ENCODE peak calls at places on chromosomes 13 and 19, in eight cellular contexts. Y is lower lobe of right lung, V is GM06990, G is tibial artery, T is GM23248, M is RWPE2, I is mammary epithelial cell, B is stomach. Q is an unnamed sample.
A peak's percentile ranks its signal among the peaks of the same experiment; 100 is the strongest.

GRCh38 chr13:37175996-37176395 is 70.5 kb upstream of the CSNK1A1L start:
- DNase-seq in I (peak; percentile 40), T (peak; percentile 89), G (no peak), B (no peak), Y (no peak), M (no peak), V (no peak), Q (no peak)

GRCh38 chr19:44640518-44640917 is 3.2 kb upstream of the PVR start:
- DNase-seq in M (no peak), G (no peak), Y (no peak), V (no peak), T (peak; percentile 71), I (peak; percentile 65), B (no peak), Q (no peak)

GRCh38 chr13:41970022-41970421 is 9.1 kb upstream of the VWA8 start:
- DNase-seq in V (peak; percentile 20), M (no peak), Y (no peak), I (no peak), B (no peak), T (no peak), G (no peak), Q (no peak)

GRCh38 chr13:113348591-113348990 is 15.3 kb downstream of the GRTP1 start:
- DNase-seq in I (no peak), G (no peak), V (no peak), T (no peak), M (no peak), Y (peak; percentile 15), B (no peak), Q (no peak)

GRCh38 chr19:8088752-8089663 is 36.4 kb downstream of the CCL25 start:
- DNase-seq in I (no peak), M (no peak), V (no peak), Y (no peak), T (no peak), B (no peak), G (no peak), Q (no peak)

GRCh38 chr19:34181111-34181864 is 9.0 kb downstream of the LSM14A start:
- DNase-seq in T (no peak), M (no peak), G (no peak), Y (no peak), B (no peak), V (no peak), I (no peak), Q (no peak)

GRCh38 chr19:15374105-15374651 is 5.4 kb downstream of the AKAP8 start:
- DNase-seq in V (no peak), B (no peak), I (no peak), M (no peak), T (no peak), G (no peak), Y (no peak), Q (no peak)

GRCh38 chr19:9140159-9140874 is at the start of gene ZNF317:
- DNase-seq in V (peak; percentile 84), B (peak; percentile 93), M (peak; percentile 89), Y (peak; percentile 95), I (peak; percentile 85), G (peak; percentile 97), T (peak; percentile 97), Q (peak; percentile 91)

GRCh38 chr13:105908581-105908980 is 626.9 kb downstream of the EFNB2 start:
- DNase-seq in M (no peak), T (no peak), G (no peak), B (no peak), Y (no peak), I (no peak), V (no peak), Q (no peak)

GRCh38 chr13:106047859-106048258 is 487.6 kb downstream of the EFNB2 start:
- DNase-seq in T (no peak), Y (no peak), V (no peak), G (no peak), B (no peak), M (no peak), I (peak; percentile 27), Q (no peak)

GRCh38 chr13:76014618-76015315 is 378.6 kb downstream of the LMO7 start:
- DNase-seq in G (no peak), Y (no peak), V (no peak), M (no peak), B (no peak), I (peak; percentile 94), T (peak; percentile 57), Q (no peak)

GRCh38 chr13:99722419-99722818 is 221.1 kb downstream of the TM9SF2 start:
- DNase-seq in V (no peak), I (no peak), Y (no peak), T (no peak), B (no peak), M (no peak), G (no peak), Q (no peak)

GRCh38 chr13:98896083-98896867 is 81.6 kb downstream of the DOCK9 start:
- DNase-seq in Y (no peak), I (no peak), M (no peak), V (no peak), B (no peak), T (no peak), G (no peak), Q (no peak)

GRCh38 chr19:18594096-18594823 is 5.7 kb downstream of the REX1BD start:
- DNase-seq in I (peak; percentile 62), T (peak; percentile 95), V (peak; percentile 80), M (peak; percentile 54), B (peak; percentile 80), Y (peak; percentile 76), G (peak; percentile 68), Q (peak; percentile 71)

GRCh38 chr19:18594824-18595373 is 6.3 kb downstream of the REX1BD start:
- DNase-seq in V (no peak), Y (no peak), G (no peak), I (no peak), M (peak; percentile 51), T (no peak), B (no peak), Q (no peak)

GRCh38 chr19:18591735-18592385 is 3.3 kb downstream of the REX1BD start:
- DNase-seq in I (no peak), G (no peak), M (no peak), B (no peak), Y (no peak), T (peak; percentile 62), V (no peak), Q (no peak)

GRCh38 chr19:18590273-18591272 is 2.0 kb downstream of the REX1BD start:
- DNase-seq in Y (no peak), M (peak; percentile 83), B (no peak), I (peak; percentile 76), T (no peak), G (peak; percentile 62), V (peak; percentile 70), Q (no peak)

GRCh38 chr19:18593367-18594095 is 4.9 kb downstream of the REX1BD start:
- DNase-seq in G (no peak), I (no peak), V (no peak), B (no peak), M (peak; percentile 57), T (peak; percentile 46), Y (no peak), Q (no peak)
- H3K4me3 ChIP-seq in G (peak overlapping the region; percentile 42), I (no peak overlapping the region), V (peak overlapping the region; percentile 20), B (peak overlapping the region; percentile 38), M (no peak overlapping the region), T (peak overlapping the region; percentile 72), Y (peak overlapping the region; percentile 43), Q (peak overlapping the region; percentile 19)

DNA sequence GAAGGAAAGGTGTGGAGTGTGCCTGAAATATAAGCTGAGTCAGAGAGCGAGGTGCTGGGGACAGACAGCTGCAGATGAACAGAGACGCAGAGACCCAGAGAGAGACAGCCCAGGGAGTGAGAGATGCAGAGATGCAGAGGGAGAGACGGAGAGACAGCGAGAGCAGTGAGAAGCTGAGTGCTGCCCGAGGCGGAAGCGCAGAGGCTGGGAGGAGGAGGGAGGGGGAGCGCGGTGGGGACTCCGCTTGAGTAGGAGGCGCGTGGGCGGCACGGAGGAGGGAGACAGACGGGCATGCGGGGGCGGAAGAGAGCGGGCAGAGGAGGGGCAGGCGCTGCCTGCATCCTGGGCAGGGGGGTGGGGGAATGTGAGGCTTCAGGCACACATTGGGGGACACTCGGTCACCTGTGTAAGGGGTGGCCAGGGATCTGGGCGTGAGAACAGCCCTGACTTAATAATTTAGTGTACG is 25.7 kb downstream of the SLC8A2 start:
- DNase-seq in M (no peak), T (peak; percentile 36), Y (peak; percentile 62), B (peak; percentile 43), I (no peak), V (peak; percentile 48), G (no peak), Q (peak; percentile 59)
- H3K4me3 ChIP-seq in M (no peak overlapping the region), T (no peak overlapping the region), Y (peak overlapping the region; percentile 6), B (no peak overlapping the region), I (no peak overlapping the region), V (no peak overlapping the region), G (no peak overlapping the region), Q (no peak overlapping the region)

DNA sequence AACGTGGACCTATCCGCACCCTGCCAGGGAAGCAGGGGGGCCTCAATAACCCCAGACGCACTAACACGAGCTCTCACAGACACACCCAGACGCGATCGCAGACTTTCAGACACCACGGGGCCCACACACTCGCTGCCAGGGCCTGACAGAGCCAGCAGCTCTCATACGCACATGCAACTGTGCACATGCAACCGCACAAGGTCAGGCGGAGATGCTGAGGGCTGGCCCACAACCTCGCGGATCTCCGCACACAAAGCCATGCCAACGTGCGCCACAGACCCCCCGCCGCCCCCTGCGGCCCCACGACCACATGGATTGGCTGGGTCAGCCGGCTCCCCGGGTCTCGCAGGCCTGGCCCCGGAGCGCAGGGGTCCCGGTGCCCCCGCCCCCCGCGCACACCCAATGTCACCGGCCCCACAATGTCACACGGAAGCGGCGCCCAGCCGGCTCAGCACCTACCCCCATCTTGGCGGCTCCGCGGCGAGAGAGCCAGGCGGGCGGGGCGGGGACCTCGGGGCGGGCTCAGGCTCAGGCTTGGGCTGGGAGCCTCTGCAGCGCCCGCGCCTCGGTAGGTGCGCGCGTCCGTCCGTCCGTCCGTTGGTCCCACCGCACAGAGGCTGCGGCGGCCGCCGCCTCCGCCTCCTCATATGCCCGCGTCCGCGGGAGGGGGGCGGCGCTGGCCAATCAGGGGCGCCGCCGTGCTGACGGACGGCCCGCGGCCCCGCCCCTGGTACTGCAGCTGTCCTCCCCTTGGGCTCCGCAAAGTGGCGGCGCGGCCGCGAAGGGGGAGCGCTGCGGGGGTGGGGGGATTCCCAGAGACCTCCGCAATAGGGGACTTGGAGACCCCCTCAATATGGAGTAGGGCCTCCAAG is at the start of gene ATP1A3:
- DNase-seq in I (peak; percentile 52), M (no peak), V (peak; percentile 76), G (no peak), B (peak; percentile 51), Y (no peak), T (peak; percentile 81), Q (peak; percentile 75)
- H3K4me3 ChIP-seq in I (no peak within 1 kb of the TSS), M (peak within 1 kb of the TSS; percentile 22), V (peak within 1 kb of the TSS; percentile 53), G (peak within 1 kb of the TSS; percentile 47), B (peak within 1 kb of the TSS; percentile 43), Y (peak within 1 kb of the TSS; percentile 53), T (peak within 1 kb of the TSS; percentile 68), Q (peak within 1 kb of the TSS; percentile 26)

GRCh38 chr19:54660967-54661366 is 1.8 kb upstream of the LILRB4 start:
- DNase-seq in M (no peak), V (peak; percentile 50), B (no peak), T (no peak), I (no peak), G (no peak), Y (no peak), Q (no peak)

GRCh38 chr19:54662730-54663129 is at the start of gene LILRB4:
- DNase-seq in M (no peak), Y (peak; percentile 75), T (no peak), V (no peak), B (no peak), G (peak; percentile 52), I (no peak), Q (no peak)

GRCh38 chr19:54661846-54662489 is 817 bp upstream of the LILRB4 start:
- DNase-seq in M (no peak), G (no peak), Y (no peak), B (no peak), T (no peak), V (no peak), I (no peak), Q (no peak)

GRCh38 chr19:54665530-54665929 is 2.7 kb downstream of the LILRB4 start:
- DNase-seq in Y (no peak), V (no peak), T (no peak), G (no peak), M (no peak), B (no peak), I (no peak), Q (no peak)

GRCh38 chr19:54660306-54660705 is 2.5 kb upstream of the LILRB4 start:
- DNase-seq in B (no peak), Y (no peak), G (no peak), M (no peak), I (no peak), V (no peak), T (no peak), Q (no peak)
- H3K4me3 ChIP-seq in B (no peak overlapping the region), Y (no peak overlapping the region), G (no peak overlapping the region), M (no peak overlapping the region), I (no peak overlapping the region), V (no peak overlapping the region), T (no peak overlapping the region), Q (no peak overlapping the region)